ENCODE peak calls at places on chromosomes 2 and 18, in four cellular contexts. One of them, this sample, is unnamed.

GRCh38 chr2:95072424-95072823 is 46.9 kb downstream of the MAL start:
- DNase-seq in HL-60: no peak
- DNase-seq in K562: no peak
- DNase-seq in GM12878: no peak
- DNase-seq in this sample: no peak

GRCh38 chr2:842151-842792 is 108.4 kb upstream of the SNTG2 start:
- DNase-seq in HL-60: no peak
- DNase-seq in K562: no peak
- DNase-seq in GM12878: no peak
- DNase-seq in this sample: no peak

GRCh38 chr2:618591-618990 is 58.6 kb downstream of the TMEM18 start:
- DNase-seq in HL-60: no peak
- DNase-seq in K562: no peak
- DNase-seq in GM12878: no peak
- DNase-seq in this sample: no peak

GRCh38 chr2:188604579-188604978 is 312.9 kb downstream of the GULP1 start:
- DNase-seq in HL-60: no peak
- DNase-seq in K562: no peak
- DNase-seq in GM12878: no peak
- DNase-seq in this sample: no peak

GRCh38 chr18:28183418-28184078 is 6.6 kb upstream of the CDH2 start:
- DNase-seq in HL-60: no peak
- DNase-seq in K562: no peak
- DNase-seq in GM12878: no peak
- DNase-seq in this sample: no peak

GRCh38 chr2:201656740-201657139 is 13.4 kb upstream of the TMEM237 start:
- DNase-seq in HL-60: no peak
- DNase-seq in K562: no peak
- DNase-seq in GM12878: no peak
- DNase-seq in this sample: no peak

GRCh38 chr2:80102026-80102425 is 202.5 kb downstream of the LRRTM1 start:
- DNase-seq in HL-60: no peak
- DNase-seq in K562: no peak
- DNase-seq in GM12878: no peak
- DNase-seq in this sample: no peak

GRCh38 chr2:53632714-53633113 is 134.9 kb upstream of the CHAC2 start:
- DNase-seq in HL-60: no peak
- DNase-seq in K562: no peak
- DNase-seq in GM12878: no peak
- DNase-seq in this sample: no peak

GRCh38 chr2:227324671-227325055 is 388 bp upstream of the MFF start:
- DNase-seq in HL-60: no peak
- DNase-seq in K562: peak; percentile 22
- DNase-seq in GM12878: no peak
- DNase-seq in this sample: no peak

GRCh38 chr2:215028231-215028630 is 110.2 kb downstream of the ABCA12 start:
- DNase-seq in HL-60: no peak
- DNase-seq in K562: no peak
- DNase-seq in GM12878: no peak
- DNase-seq in this sample: no peak

GRCh38 chr2:8661235-8661634 is 20.6 kb upstream of the ID2 start:
- DNase-seq in HL-60: no peak
- DNase-seq in K562: no peak
- DNase-seq in GM12878: no peak
- DNase-seq in this sample: no peak

GRCh38 chr18:13269599-13270011 is 51.0 kb downstream of the LDLRAD4 start:
- DNase-seq in HL-60: no peak
- DNase-seq in K562: no peak
- DNase-seq in GM12878: no peak
- DNase-seq in this sample: no peak

GRCh38 chr2:36456227-36456788 is 100.7 kb downstream of the CRIM1 start:
- DNase-seq in HL-60: no peak
- DNase-seq in K562: no peak
- DNase-seq in GM12878: no peak
- DNase-seq in this sample: no peak

GRCh38 chr2:166573393-166573792 is 79.3 kb upstream of the SCN7A start:
- DNase-seq in HL-60: no peak
- DNase-seq in K562: no peak
- DNase-seq in GM12878: no peak
- DNase-seq in this sample: no peak

GRCh38 chr18:56919190-56919589 is 227.7 kb upstream of the BOD1L2 start:
- DNase-seq in HL-60: no peak
- DNase-seq in K562: no peak
- DNase-seq in GM12878: no peak
- DNase-seq in this sample: no peak

GRCh38 chr18:49784427-49785185 is 28.7 kb downstream of the ACAA2 start:
- DNase-seq in HL-60: no peak
- DNase-seq in K562: no peak
- DNase-seq in GM12878: no peak
- DNase-seq in this sample: no peak

GRCh38 chr2:83972123-83972522 is 487.0 kb downstream of the SUCLG1 start:
- DNase-seq in HL-60: no peak
- DNase-seq in K562: no peak
- DNase-seq in GM12878: no peak
- DNase-seq in this sample: no peak

GRCh38 chr2:26710174-26710573 is 17.7 kb downstream of the KCNK3 start:
- DNase-seq in HL-60: no peak
- DNase-seq in K562: no peak
- DNase-seq in GM12878: no peak
- DNase-seq in this sample: no peak

GRCh38 chr2:29213871-29214341 is 98.7 kb downstream of the CLIP4 start:
- DNase-seq in HL-60: no peak
- DNase-seq in K562: no peak
- DNase-seq in GM12878: no peak
- DNase-seq in this sample: no peak

GRCh38 chr2:29209551-29209950 is 94.3 kb downstream of the CLIP4 start:
- DNase-seq in HL-60: no peak
- DNase-seq in K562: no peak
- DNase-seq in GM12878: no peak
- DNase-seq in this sample: no peak

GRCh38 chr2:29215073-29215472 is 99.9 kb downstream of the CLIP4 start:
- DNase-seq in HL-60: no peak
- DNase-seq in K562: no peak
- DNase-seq in GM12878: no peak
- DNase-seq in this sample: no peak

GRCh38 chr2:29215739-29216608 is 100.8 kb downstream of the CLIP4 start:
- DNase-seq in HL-60: no peak
- DNase-seq in K562: no peak
- DNase-seq in GM12878: no peak
- DNase-seq in this sample: no peak

DNA sequence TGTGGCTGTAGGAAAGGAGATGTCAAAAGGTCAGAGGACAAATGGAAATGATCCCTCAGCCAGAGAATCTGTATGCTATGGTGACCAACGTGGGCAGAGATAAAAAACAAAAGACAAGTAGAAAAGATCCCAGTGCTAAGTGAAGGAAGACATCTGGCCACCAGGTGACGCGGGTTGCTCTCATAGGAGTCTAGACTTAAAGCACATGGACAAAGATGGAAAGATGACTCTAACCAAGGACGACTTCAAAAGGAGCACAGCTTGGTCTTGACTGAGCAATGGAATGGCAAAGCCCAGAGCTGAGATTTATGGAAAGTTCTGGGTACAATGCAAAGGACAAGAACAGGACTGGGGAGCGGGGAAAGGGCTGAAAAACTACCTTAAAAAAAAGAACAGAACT is 96.8 kb downstream of the CLIP4 start:
- DNase-seq in HL-60: no peak
- DNase-seq in K562: no peak
- DNase-seq in GM12878: no peak
- DNase-seq in this sample: no peak
- TF ChIP-seq SPI1 in HL-60: no peak
- TF ChIP-seq SPI1 in K562: no peak
- TF ChIP-seq SPI1 in GM12878: no peak
- TF ChIP-seq SPI1 in this sample: no peak

DNA sequence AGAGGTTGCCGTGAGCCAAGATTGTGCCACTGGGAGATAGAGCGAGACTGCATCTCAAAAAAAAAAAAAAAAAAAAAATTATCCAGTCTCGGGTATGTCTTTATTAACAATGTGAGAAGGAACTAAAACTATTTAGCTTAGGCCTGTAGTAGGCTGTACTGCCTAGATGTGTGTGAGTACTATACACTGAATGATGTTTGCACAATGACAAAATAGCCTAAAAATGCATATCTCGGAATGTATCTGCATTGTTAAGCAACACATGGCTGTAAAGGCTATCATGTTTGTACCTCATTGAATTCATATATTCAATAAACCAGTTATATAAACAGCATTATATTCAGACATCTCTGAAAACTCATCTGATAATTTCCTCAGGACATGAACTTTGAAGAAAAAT is 191.2 kb upstream of the SESTD1 start:
- DNase-seq in HL-60: no peak
- DNase-seq in K562: no peak
- DNase-seq in GM12878: no peak
- DNase-seq in this sample: no peak
- TF ChIP-seq POLR2AphosphoS5 in HL-60: no peak
- TF ChIP-seq POLR2AphosphoS5 in K562: no peak
- TF ChIP-seq POLR2AphosphoS5 in GM12878: no peak
- TF ChIP-seq POLR2AphosphoS5 in this sample: no peak

GRCh38 chr2:127086800-127087737 is 19.9 kb downstream of the BIN1 start:
- DNase-seq in HL-60: no peak
- DNase-seq in K562: peak; percentile 65
- DNase-seq in GM12878: peak; percentile 81
- DNase-seq in this sample: peak; percentile 71
- TF ChIP-seq SPI1 in HL-60: peak; percentile 53
- TF ChIP-seq SPI1 in K562: no peak
- TF ChIP-seq SPI1 in GM12878: peak; percentile 60
- TF ChIP-seq SPI1 in this sample: peak; percentile 70

GRCh38 chr2:9846554-9846953 is 3.3 kb downstream of the TAF1B start:
- DNase-seq in HL-60: no peak
- DNase-seq in K562: no peak
- DNase-seq in GM12878: no peak
- DNase-seq in this sample: no peak

GRCh38 chr2:9844036-9844483 is 786 bp downstream of the TAF1B start:
- DNase-seq in HL-60: peak; percentile 15
- DNase-seq in K562: no peak
- DNase-seq in GM12878: no peak
- DNase-seq in this sample: no peak

GRCh38 chr2:9844581-9844980 is 1.3 kb downstream of the TAF1B start:
- DNase-seq in HL-60: no peak
- DNase-seq in K562: no peak
- DNase-seq in GM12878: peak; percentile 51
- DNase-seq in this sample: no peak

GRCh38 chr2:9842487-9843228 is 616 bp upstream of the TAF1B start:
- DNase-seq in HL-60: no peak
- DNase-seq in K562: no peak
- DNase-seq in GM12878: no peak
- DNase-seq in this sample: no peak

GRCh38 chr2:9843229-9844035 is at the start of gene TAF1B:
- DNase-seq in HL-60: peak; percentile 73
- DNase-seq in K562: peak; percentile 95
- DNase-seq in GM12878: peak; percentile 72
- DNase-seq in this sample: peak; percentile 81
- TF ChIP-seq POLR2AphosphoS5 in HL-60: peak; percentile 74
- TF ChIP-seq POLR2AphosphoS5 in K562: peak; percentile 91
- TF ChIP-seq POLR2AphosphoS5 in GM12878: peak; percentile 50
- TF ChIP-seq POLR2AphosphoS5 in this sample: peak; percentile 64

DNA sequence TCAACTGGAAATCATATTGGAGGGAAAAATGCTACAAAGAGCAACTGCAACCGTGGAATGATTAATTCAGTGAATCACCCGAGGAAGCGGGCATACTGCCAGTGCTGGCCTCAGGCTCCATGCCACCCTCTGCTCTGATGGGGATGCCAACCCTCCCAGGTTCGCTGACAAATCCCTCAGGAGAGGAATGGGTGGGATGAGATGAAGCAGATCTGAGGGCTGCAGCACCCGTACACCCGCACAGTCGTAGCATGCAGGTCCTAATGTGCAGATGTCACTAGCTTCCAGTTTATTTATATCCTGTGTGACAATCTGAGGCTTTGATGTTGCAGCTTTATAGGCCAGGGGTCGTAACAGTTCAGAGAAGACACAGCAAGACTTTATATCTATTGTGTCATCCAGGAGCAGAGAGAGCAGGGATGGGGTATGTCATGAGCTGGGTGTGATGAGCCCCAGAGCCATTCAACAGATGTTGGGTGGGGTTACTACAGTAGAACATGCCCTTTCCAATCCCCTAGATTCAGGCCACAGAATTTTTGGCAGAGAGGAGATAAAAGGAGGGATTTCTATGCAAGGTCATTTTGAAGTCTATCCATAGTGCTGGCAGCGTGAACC is 44.6 kb downstream of the DPP4 start:
- DNase-seq in HL-60: no peak
- DNase-seq in K562: no peak
- DNase-seq in GM12878: no peak
- DNase-seq in this sample: no peak
- TF ChIP-seq SPI1 in HL-60: no peak
- TF ChIP-seq SPI1 in K562: no peak
- TF ChIP-seq SPI1 in GM12878: no peak
- TF ChIP-seq SPI1 in this sample: no peak

GRCh38 chr2:156342252-156343095 is 10.0 kb upstream of the NR4A2 start:
- DNase-seq in HL-60: no peak
- DNase-seq in K562: peak; percentile 93
- DNase-seq in GM12878: no peak
- DNase-seq in this sample: peak; percentile 72
- TF ChIP-seq POLR2AphosphoS5 in HL-60: no peak
- TF ChIP-seq POLR2AphosphoS5 in K562: peak; percentile 89
- TF ChIP-seq POLR2AphosphoS5 in GM12878: peak; percentile 86
- TF ChIP-seq POLR2AphosphoS5 in this sample: peak; percentile 69

GRCh38 chr2:67965246-67965645 is 97.6 kb downstream of the C1D start:
- DNase-seq in HL-60: no peak
- DNase-seq in K562: no peak
- DNase-seq in GM12878: no peak
- DNase-seq in this sample: no peak
- TF ChIP-seq SPI1 in HL-60: no peak
- TF ChIP-seq SPI1 in K562: no peak
- TF ChIP-seq SPI1 in GM12878: no peak
- TF ChIP-seq SPI1 in this sample: no peak

GRCh38 chr2:131673400-131674173 is 145.9 kb downstream of the CCDC74A start:
- DNase-seq in HL-60: no peak
- DNase-seq in K562: peak; percentile 67
- DNase-seq in GM12878: no peak
- DNase-seq in this sample: peak; percentile 52
- TF ChIP-seq POLR2AphosphoS5 in HL-60: no peak
- TF ChIP-seq POLR2AphosphoS5 in K562: no peak
- TF ChIP-seq POLR2AphosphoS5 in GM12878: no peak
- TF ChIP-seq POLR2AphosphoS5 in this sample: no peak

DNA sequence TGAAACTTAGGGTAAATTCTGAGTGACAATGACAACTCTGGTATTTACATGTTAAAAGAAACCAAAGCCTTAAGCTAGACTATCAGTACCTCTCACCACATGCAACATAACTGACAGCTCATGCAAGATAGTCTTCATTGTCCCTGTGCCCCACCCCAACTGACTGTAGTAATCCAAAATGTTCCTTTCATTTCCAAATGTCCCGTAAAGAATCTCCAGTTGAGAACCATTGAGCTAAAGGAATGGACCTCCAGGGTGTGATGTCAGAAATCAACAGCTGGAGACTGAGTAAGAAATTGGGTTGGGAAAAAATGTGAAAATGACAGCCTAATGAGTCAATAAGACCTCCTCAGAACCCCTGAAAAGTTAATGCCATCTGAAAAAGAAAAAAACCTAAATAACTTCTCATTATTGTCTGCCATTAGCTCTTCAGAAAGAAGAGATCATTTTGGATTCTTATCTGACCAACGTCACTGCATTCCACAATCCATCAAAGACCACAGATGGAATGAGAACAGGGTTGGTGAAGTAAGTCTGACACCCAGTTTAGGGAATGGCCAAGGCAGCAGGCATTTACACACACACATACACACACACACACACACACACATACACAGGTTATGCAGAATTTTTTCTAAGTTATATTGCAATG is 51.7 kb upstream of the ACVR2A start:
- DNase-seq in HL-60: no peak
- DNase-seq in K562: no peak
- DNase-seq in GM12878: no peak
- DNase-seq in this sample: no peak
- TF ChIP-seq SPI1 in HL-60: no peak
- TF ChIP-seq SPI1 in K562: no peak
- TF ChIP-seq SPI1 in GM12878: no peak
- TF ChIP-seq SPI1 in this sample: no peak